ENCODE peak calls at places on chromosomes 7 and 10, in six cellular contexts. N is kidney, D is BE2C, V is tibial artery, H is brain microvascular endothelial cell, S is pancreas. Z is an unnamed sample.

GRCh38 chr7:81743201-81743600 is 26.6 kb downstream of the HGF start:
- DNase-seq in N (no peak), D (no peak), V (no peak), H (no peak), S (no peak), Z (no peak)

GRCh38 chr7:134355925-134356324 is 39.2 kb upstream of the SLC35B4 start:
- DNase-seq in N (no peak), D (no peak), V (peak; percentile 41), H (no peak), S (peak; percentile 41), Z (no peak)

GRCh38 chr7:75638607-75639070 is 100.1 kb downstream of the HIP1 start:
- DNase-seq in N (peak; percentile 87), D (peak; percentile 75), V (peak; percentile 56), H (no peak), S (peak; percentile 35), Z (no peak)

GRCh38 chr10:61878411-61879051 is 23.0 kb upstream of the ARID5B start:
- DNase-seq in N (no peak), D (no peak), V (no peak), H (no peak), S (no peak), Z (no peak)

GRCh38 chr7:27193335-27194001 is 6.4 kb downstream of the HOXA13 start:
- DNase-seq in N (peak; percentile 44), D (no peak), V (peak; percentile 14), H (no peak), S (no peak), Z (no peak)

GRCh38 chr10:67788028-67788886 is 49.7 kb downstream of the DNAJC12 start:
- DNase-seq in N (no peak), D (peak; percentile 74), V (peak; percentile 40), H (peak; percentile 16), S (peak; percentile 78), Z (no peak)

GRCh38 chr10:129417882-129418281 is 49.2 kb upstream of the MGMT start:
- DNase-seq in N (no peak), D (no peak), V (no peak), H (no peak), S (no peak), Z (no peak)

GRCh38 chr7:139505563-139505962 is 17.9 kb upstream of the CLEC2L start:
- DNase-seq in N (no peak), D (peak; percentile 22), V (no peak), H (no peak), S (no peak), Z (no peak)

GRCh38 chr7:142556745-142557144 is 192.5 kb upstream of the PRSS1 start:
- DNase-seq in N (no peak), D (no peak), V (peak; percentile 49), H (peak; percentile 94), S (peak; percentile 69), Z (peak; percentile 97)

GRCh38 chr7:120989571-120990220 is 1.2 kb downstream of the CPED1 start:
- DNase-seq in N (peak; percentile 68), D (no peak), V (peak; percentile 45), H (no peak), S (no peak), Z (peak; percentile 34)

GRCh38 chr7:117229350-117229749 is 93.5 kb downstream of the WNT2 start:
- DNase-seq in N (no peak), D (no peak), V (no peak), H (no peak), S (no peak), Z (no peak)

GRCh38 chr7:114051871-114052324 is 133.1 kb upstream of the PPP1R3A start:
- DNase-seq in N (no peak), D (no peak), V (no peak), H (no peak), S (no peak), Z (no peak)

DNA sequence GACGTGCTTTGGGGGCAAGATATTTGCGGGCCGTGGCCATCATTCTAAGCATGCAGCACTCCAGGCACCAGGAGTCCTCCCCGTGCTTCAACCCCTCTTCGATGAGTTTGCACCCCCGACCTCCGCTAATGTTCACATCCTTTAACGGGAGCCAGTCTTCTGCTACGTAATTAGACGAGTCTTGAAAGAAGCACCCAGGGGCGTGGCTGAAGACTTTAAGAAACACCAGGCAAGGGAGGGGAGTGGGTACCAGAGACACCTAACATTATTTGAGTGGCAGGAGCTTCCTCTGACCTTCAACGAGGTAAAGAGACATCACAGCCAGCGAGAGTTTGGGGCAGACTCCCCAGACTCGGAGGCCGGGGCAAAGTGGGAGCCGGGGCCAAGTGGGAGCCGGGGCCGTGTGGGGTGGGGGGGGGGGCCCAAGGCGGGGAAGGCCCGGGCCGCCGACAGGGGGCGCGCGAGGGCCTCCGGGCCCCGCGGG is 31.1 kb upstream of the TOMM7 start:
- DNase-seq in N (no peak), D (no peak), V (peak; percentile 44), H (no peak), S (no peak), Z (no peak)
- TF ChIP-seq CTCF in N (peak; percentile 45), D (no peak), V (peak; percentile 85), H (peak; percentile 33), S (no peak), Z (peak; percentile 42)

GRCh38 chr7:6008668-6009611 is at the start of the genes AIMP2 and PMS2:
- DNase-seq in N (peak; percentile 99), D (peak; percentile 98), V (peak; percentile 98), H (peak; percentile 98), S (peak; percentile 99), Z (peak; percentile 98)
- TF ChIP-seq CTCF in N (no peak), D (no peak), V (peak; percentile 4), H (peak; percentile 23), S (no peak), Z (no peak)

GRCh38 chr10:59582058-59582457 is 127.6 kb downstream of the SLC16A9 start:
- DNase-seq in N (no peak), D (no peak), V (no peak), H (no peak), S (no peak), Z (no peak)

GRCh38 chr10:59582779-59583178 is 126.9 kb downstream of the SLC16A9 start:
- DNase-seq in N (no peak), D (no peak), V (no peak), H (no peak), S (no peak), Z (no peak)

GRCh38 chr10:59578013-59578412 is 131.6 kb downstream of the SLC16A9 start:
- DNase-seq in N (no peak), D (no peak), V (no peak), H (no peak), S (no peak), Z (no peak)

GRCh38 chr10:59578741-59579140 is 130.9 kb downstream of the SLC16A9 start:
- DNase-seq in N (no peak), D (no peak), V (no peak), H (no peak), S (no peak), Z (no peak)

GRCh38 chr10:59580257-59580863 is 129.3 kb downstream of the SLC16A9 start:
- DNase-seq in N (no peak), D (no peak), V (no peak), H (peak; percentile 33), S (no peak), Z (peak; percentile 63)
- TF ChIP-seq CTCF in N (peak; percentile 41), D (peak; percentile 64), V (no peak), H (peak; percentile 54), S (no peak), Z (peak; percentile 55)

GRCh38 chr10:101903827-101904520 is 60.4 kb upstream of the KCNIP2 start:
- DNase-seq in N (no peak), D (peak; percentile 24), V (no peak), H (no peak), S (no peak), Z (no peak)
- TF ChIP-seq CTCF in N (no peak), D (no peak), V (no peak), H (no peak), S (no peak), Z (no peak)